ENCODE peak calls at places on chromosomes 13 and 19, in four cellular contexts. One of them, this sample, is unnamed. For H3K36me3, the result is how much of the 10 kb centered on the place peaks cover.

GRCh38 chr19:40278361-40279045 is 6.6 kb downstream of the AKT2 start:
- DNase-seq in OCI-LY7: no peak
- DNase-seq in heart left ventricle: no peak
- DNase-seq in hepatocyte: no peak
- DNase-seq in this sample: no peak

GRCh38 chr19:38759590-38760003 is 13.7 kb downstream of the LGALS7 start:
- DNase-seq in OCI-LY7: no peak
- DNase-seq in heart left ventricle: no peak
- DNase-seq in hepatocyte: peak
- DNase-seq in this sample: peak

GRCh38 chr19:53538378-53539109 is 599 bp downstream of the ZNF331 start:
- DNase-seq in OCI-LY7: peak
- DNase-seq in heart left ventricle: no peak
- DNase-seq in hepatocyte: no peak
- DNase-seq in this sample: no peak

GRCh38 chr13:95676100-95676774 is 702 bp upstream of the DNAJC3 start:
- DNase-seq in OCI-LY7: peak
- DNase-seq in heart left ventricle: no peak
- DNase-seq in hepatocyte: peak
- DNase-seq in this sample: peak

GRCh38 chr19:51783373-51783772 is 11.6 kb upstream of the FPR3 start:
- DNase-seq in OCI-LY7: peak
- DNase-seq in heart left ventricle: no peak
- DNase-seq in hepatocyte: no peak
- DNase-seq in this sample: no peak

GRCh38 chr13:75465236-75465635 is 16.7 kb downstream of the TBC1D4 start:
- DNase-seq in OCI-LY7: no peak
- DNase-seq in heart left ventricle: no peak
- DNase-seq in hepatocyte: no peak
- DNase-seq in this sample: no peak

GRCh38 chr19:41703602-41704293 is 4.7 kb upstream of the CEACAM5 start:
- DNase-seq in OCI-LY7: no peak
- DNase-seq in heart left ventricle: no peak
- DNase-seq in hepatocyte: no peak
- DNase-seq in this sample: peak

GRCh38 chr13:28505543-28506135 is 10.7 kb upstream of the FLT1 start:
- DNase-seq in OCI-LY7: peak
- DNase-seq in heart left ventricle: no peak
- DNase-seq in hepatocyte: no peak
- DNase-seq in this sample: no peak

GRCh38 chr19:44800461-44800860 is 8.4 kb upstream of the BCAM start:
- DNase-seq in OCI-LY7: peak
- DNase-seq in heart left ventricle: peak
- DNase-seq in hepatocyte: peak
- DNase-seq in this sample: peak

GRCh38 chr19:52941941-52942370 is 18.7 kb upstream of the ZNF888 start:
- DNase-seq in OCI-LY7: peak
- DNase-seq in heart left ventricle: peak
- DNase-seq in hepatocyte: peak
- DNase-seq in this sample: peak

GRCh38 chr19:6519289-6519688 is 11.5 kb upstream of the TNFSF9 start:
- DNase-seq in OCI-LY7: no peak
- DNase-seq in heart left ventricle: no peak
- DNase-seq in hepatocyte: no peak
- DNase-seq in this sample: no peak

GRCh38 chr13:27018882-27019281 is 152.7 kb downstream of the USP12 start:
- DNase-seq in OCI-LY7: no peak
- DNase-seq in heart left ventricle: no peak
- DNase-seq in hepatocyte: no peak
- DNase-seq in this sample: no peak

GRCh38 chr13:104256701-104257100 is 1190.5 kb upstream of the SLC10A2 start:
- DNase-seq in OCI-LY7: no peak
- DNase-seq in heart left ventricle: no peak
- DNase-seq in hepatocyte: no peak
- DNase-seq in this sample: no peak

GRCh38 chr13:105471683-105472082 is 1063.8 kb downstream of the EFNB2 start:
- DNase-seq in OCI-LY7: no peak
- DNase-seq in heart left ventricle: no peak
- DNase-seq in hepatocyte: no peak
- DNase-seq in this sample: no peak

GRCh38 chr19:28334419-28334818 is 878.5 kb downstream of the UQCRFS1 start:
- DNase-seq in OCI-LY7: no peak
- DNase-seq in heart left ventricle: no peak
- DNase-seq in hepatocyte: no peak
- DNase-seq in this sample: no peak

GRCh38 chr13:35727881-35728280 is 251.4 kb upstream of the MAB21L1 start:
- DNase-seq in OCI-LY7: no peak
- DNase-seq in heart left ventricle: no peak
- DNase-seq in hepatocyte: no peak
- DNase-seq in this sample: no peak

GRCh38 chr19:31504221-31504620 is 155.0 kb upstream of the TSHZ3 start:
- DNase-seq in OCI-LY7: no peak
- DNase-seq in heart left ventricle: no peak
- DNase-seq in hepatocyte: no peak
- DNase-seq in this sample: no peak

GRCh38 chr19:8877854-8878705 is 45.9 kb downstream of the MBD3L1 start:
- DNase-seq in OCI-LY7: peak
- DNase-seq in heart left ventricle: no peak
- DNase-seq in hepatocyte: no peak
- DNase-seq in this sample: no peak

GRCh38 chr19:40320558-40320935 is 27.6 kb downstream of the C19orf47 start:
- DNase-seq in OCI-LY7: no peak
- DNase-seq in heart left ventricle: no peak
- DNase-seq in hepatocyte: no peak
- DNase-seq in this sample: no peak

GRCh38 chr13:105908581-105908980 is 626.9 kb downstream of the EFNB2 start:
- DNase-seq in OCI-LY7: no peak
- DNase-seq in heart left ventricle: no peak
- DNase-seq in hepatocyte: no peak
- DNase-seq in this sample: no peak

GRCh38 chr13:91058066-91058465 is 289.4 kb upstream of the MIR17HG start:
- DNase-seq in OCI-LY7: no peak
- DNase-seq in heart left ventricle: no peak
- DNase-seq in hepatocyte: peak
- DNase-seq in this sample: no peak

GRCh38 chr19:39129116-39129515 is 3.5 kb downstream of the PAK4 start:
- DNase-seq in OCI-LY7: no peak
- DNase-seq in heart left ventricle: no peak
- DNase-seq in hepatocyte: no peak
- DNase-seq in this sample: no peak

GRCh38 chr13:97057196-97057595 is 62.9 kb upstream of the OXGR1 start:
- DNase-seq in OCI-LY7: no peak
- DNase-seq in heart left ventricle: no peak
- DNase-seq in hepatocyte: no peak
- DNase-seq in this sample: no peak

GRCh38 chr13:94713556-94714182 is 1.3 kb upstream of the SOX21 start:
- DNase-seq in OCI-LY7: no peak
- DNase-seq in heart left ventricle: no peak
- DNase-seq in hepatocyte: no peak
- DNase-seq in this sample: no peak

GRCh38 chr13:32622827-32623226 is 36.6 kb downstream of the PDS5B start:
- DNase-seq in OCI-LY7: no peak
- DNase-seq in heart left ventricle: no peak
- DNase-seq in hepatocyte: no peak
- DNase-seq in this sample: no peak

GRCh38 chr13:67048084-67048792 is 181.9 kb downstream of the PCDH9 start:
- DNase-seq in OCI-LY7: peak
- DNase-seq in heart left ventricle: no peak
- DNase-seq in hepatocyte: peak
- DNase-seq in this sample: no peak

GRCh38 chr13:25067054-25067453 is 28.9 kb upstream of the PABPC3 start:
- DNase-seq in OCI-LY7: no peak
- DNase-seq in heart left ventricle: no peak
- DNase-seq in hepatocyte: no peak
- DNase-seq in this sample: no peak

GRCh38 chr19:39705578-39706188 is 1.4 kb downstream of the LGALS14 start:
- DNase-seq in OCI-LY7: no peak
- DNase-seq in heart left ventricle: no peak
- DNase-seq in hepatocyte: no peak
- DNase-seq in this sample: no peak

GRCh38 chr19:2602391-2603181 is 99.9 kb downstream of the GNG7 start:
- DNase-seq in OCI-LY7: no peak
- DNase-seq in heart left ventricle: peak
- DNase-seq in hepatocyte: peak
- DNase-seq in this sample: peak

GRCh38 chr19:14333101-14333871 is 48.0 kb upstream of the ADGRE5 start:
- DNase-seq in OCI-LY7: no peak
- DNase-seq in heart left ventricle: no peak
- DNase-seq in hepatocyte: peak
- DNase-seq in this sample: peak

GRCh38 chr19:44003461-44004134 is 841 bp downstream of the ZNF230 start:
- DNase-seq in OCI-LY7: peak
- DNase-seq in heart left ventricle: no peak
- DNase-seq in hepatocyte: peak
- DNase-seq in this sample: peak

GRCh38 chr13:24053505-24054251 is 106.8 kb upstream of the SPATA13 start:
- DNase-seq in OCI-LY7: peak
- DNase-seq in heart left ventricle: peak
- DNase-seq in hepatocyte: peak
- DNase-seq in this sample: peak

GRCh38 chr13:74794147-74794546 is 659.9 kb upstream of the KLF12 start:
- DNase-seq in OCI-LY7: no peak
- DNase-seq in heart left ventricle: no peak
- DNase-seq in hepatocyte: no peak
- DNase-seq in this sample: no peak

GRCh38 chr19:35154535-35155406 is at the start of gene FXYD5:
- DNase-seq in OCI-LY7: peak
- DNase-seq in heart left ventricle: peak
- DNase-seq in hepatocyte: peak
- DNase-seq in this sample: peak

GRCh38 chr19:35155441-35155840 is 906 bp downstream of the FXYD5 start:
- DNase-seq in OCI-LY7: peak
- DNase-seq in heart left ventricle: no peak
- DNase-seq in hepatocyte: no peak
- DNase-seq in this sample: no peak

GRCh38 chr19:35157431-35157830 is 2.9 kb downstream of the FXYD5 start:
- DNase-seq in OCI-LY7: no peak
- DNase-seq in heart left ventricle: no peak
- DNase-seq in hepatocyte: no peak
- DNase-seq in this sample: no peak

GRCh38 chr19:35156673-35157014 is 2.1 kb downstream of the FXYD5 start:
- DNase-seq in OCI-LY7: no peak
- DNase-seq in heart left ventricle: no peak
- DNase-seq in hepatocyte: no peak
- DNase-seq in this sample: no peak

GRCh38 chr19:35155981-35156672 is 1.6 kb downstream of the FXYD5 start:
- DNase-seq in OCI-LY7: no peak
- DNase-seq in heart left ventricle: no peak
- DNase-seq in hepatocyte: no peak
- DNase-seq in this sample: no peak
- H3K27ac ChIP-seq in OCI-LY7: peak
- H3K27ac ChIP-seq in heart left ventricle: peak
- H3K27ac ChIP-seq in hepatocyte: no peak
- H3K27ac ChIP-seq in this sample: no peak

GRCh38 chr19:16853066-16853465 is 23.9 kb downstream of the SIN3B start:
- DNase-seq in OCI-LY7: no peak
- DNase-seq in heart left ventricle: no peak
- DNase-seq in hepatocyte: no peak
- DNase-seq in this sample: no peak
- H3K36me3 ChIP-seq in OCI-LY7: half or more
- H3K36me3 ChIP-seq in heart left ventricle: under half
- H3K36me3 ChIP-seq in hepatocyte: under half
- H3K36me3 ChIP-seq in this sample: under half

DNA sequence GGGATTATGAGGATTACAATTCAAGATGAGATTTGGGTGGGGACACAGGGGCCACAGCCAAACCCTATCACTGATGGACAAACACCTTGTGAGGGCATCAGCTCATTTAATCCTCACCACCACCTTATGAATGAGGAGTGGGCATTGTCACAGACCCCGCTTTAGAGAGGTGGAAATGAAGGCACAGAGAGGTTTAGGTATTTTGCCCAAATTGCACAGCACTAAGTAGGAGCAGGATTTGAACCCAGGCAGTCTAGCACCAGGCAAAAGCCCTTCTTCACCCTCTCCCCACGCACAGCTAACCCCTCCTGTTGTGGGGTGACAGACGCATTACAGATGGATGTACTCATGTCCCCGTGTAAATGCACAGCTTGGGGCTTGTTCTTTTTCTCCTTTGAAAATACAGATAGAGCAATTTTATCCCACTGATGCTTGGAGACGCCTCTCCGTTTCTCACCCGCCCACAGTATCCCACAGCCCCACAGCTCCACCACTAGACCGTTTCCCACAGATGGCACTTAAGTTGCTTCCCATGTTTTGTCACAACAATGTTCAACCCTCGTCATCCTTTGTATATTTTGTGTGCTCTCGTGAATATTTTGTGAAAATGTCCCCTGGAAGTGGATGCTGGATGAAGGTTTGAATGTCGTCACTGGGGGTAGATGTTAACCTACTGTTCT is 48.2 kb downstream of the ANKRD10 start:
- DNase-seq in OCI-LY7: no peak
- DNase-seq in heart left ventricle: no peak
- DNase-seq in hepatocyte: no peak
- DNase-seq in this sample: no peak
- H3K27ac ChIP-seq in OCI-LY7: no peak
- H3K27ac ChIP-seq in heart left ventricle: no peak
- H3K27ac ChIP-seq in hepatocyte: no peak
- H3K27ac ChIP-seq in this sample: no peak

GRCh38 chr19:5074830-5075394 is 106.0 kb downstream of the KDM4B start:
- DNase-seq in OCI-LY7: no peak
- DNase-seq in heart left ventricle: no peak
- DNase-seq in hepatocyte: no peak
- DNase-seq in this sample: no peak

GRCh38 chr19:5077209-5077515 is 108.2 kb downstream of the KDM4B start:
- DNase-seq in OCI-LY7: no peak
- DNase-seq in heart left ventricle: no peak
- DNase-seq in hepatocyte: no peak
- DNase-seq in this sample: no peak

GRCh38 chr19:5075603-5076002 is 106.7 kb downstream of the KDM4B start:
- DNase-seq in OCI-LY7: no peak
- DNase-seq in heart left ventricle: no peak
- DNase-seq in hepatocyte: no peak
- DNase-seq in this sample: no peak

GRCh38 chr19:5078179-5078578 is 109.3 kb downstream of the KDM4B start:
- DNase-seq in OCI-LY7: no peak
- DNase-seq in heart left ventricle: no peak
- DNase-seq in hepatocyte: no peak
- DNase-seq in this sample: no peak

GRCh38 chr19:5076440-5077208 is 107.7 kb downstream of the KDM4B start:
- DNase-seq in OCI-LY7: no peak
- DNase-seq in heart left ventricle: no peak
- DNase-seq in hepatocyte: no peak
- DNase-seq in this sample: no peak
- H3K36me3 ChIP-seq in OCI-LY7: under half
- H3K36me3 ChIP-seq in heart left ventricle: under half
- H3K36me3 ChIP-seq in hepatocyte: under half
- H3K36me3 ChIP-seq in this sample: under half